ENCODE peak calls at places on chromosomes 16 and 17, in ten cellular contexts. I is PC-3, R is lung, X is heart left ventricle, Z is ascending aorta, Q is H1, G is endothelial cell of umbilical vein, U is colonic mucosa, C is heart right ventricle, S is cardiac muscle cell. W is an unnamed sample.
A peak's percentile ranks its signal among the peaks of the same experiment; 100 is the strongest.

GRCh38 chr16:14309001-14309886 is 238.1 kb downstream of the MRTFB start:
- DNase-seq in I (peak; percentile 85), R (no peak), X (peak; percentile 38), Z (no peak), Q (no peak), G (no peak), U (no peak), C (no peak), S (no peak), W (peak; percentile 81)

GRCh38 chr17:38442548-38442947 is 14.3 kb downstream of the ARHGAP23 start:
- DNase-seq in I (no peak), R (no peak), X (no peak), Z (peak; percentile 80), Q (no peak), G (no peak), U (no peak), C (peak; percentile 51), S (no peak), W (no peak)

GRCh38 chr17:43591750-43592562 is 45.8 kb upstream of the ETV4 start:
- DNase-seq in I (peak; percentile 86), R (peak; percentile 41), X (peak; percentile 86), Z (peak; percentile 88), Q (no peak), G (peak; percentile 94), U (peak; percentile 62), C (peak; percentile 79), S (peak; percentile 90), W (peak; percentile 35)

GRCh38 chr17:11608396-11608795 is 10.1 kb downstream of the DNAH9 start:
- DNase-seq in I (peak; percentile 36), R (peak; percentile 58), X (no peak), Z (no peak), Q (no peak), G (no peak), U (peak; percentile 80), C (no peak), S (peak; percentile 11), W (no peak)

GRCh38 chr17:72662827-72663190 is 429.7 kb downstream of the SLC39A11 start:
- DNase-seq in I (no peak), R (no peak), X (no peak), Z (no peak), Q (no peak), G (no peak), U (no peak), C (no peak), S (no peak), W (no peak)

GRCh38 chr16:12467418-12468210 is 336.1 kb downstream of the CPPED1 start:
- DNase-seq in I (no peak), R (no peak), X (no peak), Z (no peak), Q (no peak), G (no peak), U (no peak), C (no peak), S (no peak), W (no peak)

GRCh38 chr17:51107666-51108227 is 12.9 kb downstream of the SPAG9 start:
- DNase-seq in I (no peak), R (no peak), X (no peak), Z (no peak), Q (no peak), G (no peak), U (no peak), C (no peak), S (no peak), W (no peak)

GRCh38 chr16:71811261-71811803 is 2.7 kb upstream of the AP1G1 start:
- DNase-seq in I (no peak), R (no peak), X (no peak), Z (no peak), Q (no peak), G (no peak), U (no peak), C (no peak), S (peak; percentile 55), W (no peak)

GRCh38 chr17:77581480-77581879 is 377.0 kb upstream of the TNRC6C start:
- DNase-seq in I (peak; percentile 71), R (no peak), X (no peak), Z (no peak), Q (no peak), G (no peak), U (no peak), C (no peak), S (peak; percentile 29), W (peak; percentile 84)

GRCh38 chr16:49280861-49281331 is 742 bp downstream of the CBLN1 start:
- DNase-seq in I (no peak), R (no peak), X (no peak), Z (no peak), Q (no peak), G (no peak), U (no peak), C (no peak), S (no peak), W (no peak)

GRCh38 chr16:13923703-13924298 is 3.8 kb downstream of the ERCC4 start:
- DNase-seq in I (peak; percentile 69), R (no peak), X (no peak), Z (no peak), Q (no peak), G (peak; percentile 67), U (no peak), C (no peak), S (peak; percentile 82), W (peak; percentile 24)

GRCh38 chr16:53745126-53745525 is 41.2 kb downstream of the FTO start:
- DNase-seq in I (peak; percentile 49), R (no peak), X (no peak), Z (no peak), Q (no peak), G (no peak), U (no peak), C (no peak), S (peak; percentile 42), W (peak; percentile 70)
- H3K4me3 ChIP-seq in I (peak overlapping the region; percentile 13), R (no peak overlapping the region), X (no peak overlapping the region), Z (no peak overlapping the region), Q (no peak overlapping the region), G (no peak overlapping the region), U (no peak overlapping the region), C (no peak overlapping the region), S (no peak overlapping the region), W (no peak overlapping the region)

GRCh38 chr16:4314532-4315184 is 1.2 kb upstream of the GLIS2 start:
- DNase-seq in I (peak; percentile 39), R (no peak), X (no peak), Z (no peak), Q (no peak), G (peak; percentile 36), U (peak; percentile 23), C (no peak), S (peak; percentile 59), W (peak; percentile 22)

GRCh38 chr16:4316732-4317461 is 1.0 kb downstream of the GLIS2 start:
- DNase-seq in I (peak; percentile 57), R (peak; percentile 75), X (peak; percentile 74), Z (peak; percentile 89), Q (no peak), G (peak; percentile 49), U (peak; percentile 34), C (peak; percentile 74), S (no peak), W (peak; percentile 51)

GRCh38 chr16:4316103-4316731 is 350 bp downstream of the GLIS2 start:
- DNase-seq in I (peak; percentile 16), R (no peak), X (no peak), Z (no peak), Q (no peak), G (no peak), U (no peak), C (no peak), S (peak; percentile 33), W (peak; percentile 28)

GRCh38 chr16:4315185-4316102 is at the start of gene GLIS2:
- DNase-seq in I (peak; percentile 57), R (peak; percentile 75), X (peak; percentile 86), Z (peak; percentile 84), Q (no peak), G (peak; percentile 60), U (peak; percentile 41), C (peak; percentile 76), S (peak; percentile 92), W (peak; percentile 59)

GRCh38 chr16:4313563-4314531 is 2.0 kb upstream of the GLIS2 start:
- DNase-seq in I (no peak), R (peak; percentile 76), X (no peak), Z (no peak), Q (no peak), G (no peak), U (peak; percentile 39), C (peak; percentile 54), S (peak; percentile 66), W (no peak)
- H3K27ac ChIP-seq in I (no peak overlapping the region), R (no peak overlapping the region), X (no peak overlapping the region), Z (peak overlapping the region; percentile 94), Q (no peak overlapping the region), G (no peak overlapping the region), U (no peak overlapping the region), C (peak overlapping the region; percentile 96), S (no peak overlapping the region), W (no peak overlapping the region)

DNA sequence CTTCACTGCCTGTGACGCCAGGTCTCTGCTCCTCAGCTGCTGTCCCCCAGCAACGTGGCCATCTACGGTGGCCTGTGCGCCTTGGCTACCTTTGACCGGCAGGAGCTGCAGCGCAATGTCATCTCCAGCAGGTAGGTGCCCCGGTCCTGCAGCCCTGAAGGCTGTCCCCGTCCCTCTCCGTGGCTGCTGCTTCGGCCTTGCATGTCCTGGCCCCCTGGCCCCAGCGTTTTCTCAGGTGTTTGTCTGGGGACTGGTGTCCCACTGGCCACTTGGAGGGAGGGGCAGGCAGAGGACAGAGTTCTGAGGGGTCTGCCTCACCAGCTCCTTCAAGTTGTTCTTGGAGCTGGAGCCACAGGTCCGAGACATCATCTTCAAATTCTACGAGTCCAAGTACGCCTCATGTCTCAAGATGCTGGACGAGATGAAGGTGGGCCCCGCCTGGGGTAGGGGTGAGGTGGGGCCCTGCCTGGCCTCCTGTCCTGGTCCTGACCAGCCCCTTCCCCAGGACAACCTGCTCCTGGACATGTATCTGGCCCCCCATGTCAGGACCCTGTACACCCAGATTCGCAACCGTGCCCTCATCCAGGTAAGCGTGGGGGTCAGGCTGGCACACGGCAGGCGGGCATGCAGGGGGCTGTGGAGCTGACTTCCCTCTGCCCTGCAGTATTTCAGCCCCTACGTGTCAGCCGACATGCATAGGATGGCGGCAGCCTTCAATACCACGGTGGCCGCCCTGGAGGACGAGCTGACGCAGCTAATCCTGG is 4.4 kb downstream of the GPS1 start:
- DNase-seq in I (no peak), R (no peak), X (no peak), Z (no peak), Q (no peak), G (no peak), U (no peak), C (no peak), S (no peak), W (no peak)
- H3K36me3 ChIP-seq in I (peaks cover 43% of the 10 kb centered on the region), R (peaks cover 5% of the 10 kb centered on the region), X (peaks cover 73% of the 10 kb centered on the region), Z (peaks cover 73% of the 10 kb centered on the region), Q (peaks cover 26% of the 10 kb centered on the region), G (peaks cover 53% of the 10 kb centered on the region), U (peaks cover 18% of the 10 kb centered on the region), C (peaks cover 76% of the 10 kb centered on the region), S (peaks cover 30% of the 10 kb centered on the region), W (peaks cover 9% of the 10 kb centered on the region)

DNA sequence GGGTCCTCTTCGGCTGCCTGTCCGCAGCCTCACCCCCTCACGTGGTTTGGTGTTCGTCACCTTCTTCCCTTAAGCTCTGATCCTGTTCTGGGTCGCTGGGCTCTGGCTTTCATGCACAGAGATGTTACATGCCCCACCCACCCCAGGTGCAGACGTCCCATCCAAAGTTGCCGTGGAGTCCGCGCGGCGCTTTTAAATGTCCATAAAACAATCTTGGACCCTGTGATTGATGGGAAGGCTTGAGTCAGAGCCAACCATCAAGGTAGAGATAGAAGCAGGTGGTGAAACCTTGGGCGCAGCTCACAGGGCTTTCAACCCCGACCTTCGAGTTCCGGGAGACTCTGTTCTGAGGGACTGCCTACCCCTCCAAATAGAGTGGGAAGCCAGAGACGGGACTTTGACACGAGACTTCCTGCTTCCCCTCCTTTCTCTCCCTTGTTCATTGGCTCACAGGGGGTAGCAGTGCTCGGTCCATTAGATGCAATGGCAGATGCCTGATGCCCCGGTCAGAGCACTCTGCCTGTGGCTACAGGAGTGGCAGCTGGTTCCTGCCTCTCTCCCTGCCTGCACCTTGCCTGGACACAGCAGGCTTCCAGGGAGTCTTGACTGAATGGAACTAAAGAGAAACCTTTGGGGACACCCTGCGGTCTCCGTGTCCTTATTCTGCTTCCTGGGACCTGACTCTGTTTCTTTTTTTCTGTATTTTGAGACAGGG is 4.0 kb downstream of the ENGASE start:
- DNase-seq in I (no peak), R (no peak), X (peak; percentile 42), Z (no peak), Q (no peak), G (no peak), U (peak; percentile 75), C (no peak), S (no peak), W (no peak)
- H3K4me3 ChIP-seq in I (no peak overlapping the region), R (no peak overlapping the region), X (no peak overlapping the region), Z (no peak overlapping the region), Q (no peak overlapping the region), G (no peak overlapping the region), U (no peak overlapping the region), C (no peak overlapping the region), S (no peak overlapping the region), W (no peak overlapping the region)